ENCODE peak calls at places on chromosomes 13 and 19, in seven cellular contexts. M is psoas muscle, L is stomach, G is cardiac muscle cell, A is ovary, W is GM23338, R is hepatocyte. H is an unnamed sample.

GRCh38 chr13:36795463-36795862 is 23.6 kb upstream of the RFXAP start:
- DNase-seq in M (no peak), L (no peak), G (no peak), A (no peak), W (peak; percentile 91), R (no peak), H (no peak)

GRCh38 chr19:51637362-51637978 is 7.3 kb upstream of the SIGLEC5 start:
- DNase-seq in M (no peak), L (no peak), G (no peak), A (no peak), W (peak; percentile 59), R (no peak), H (no peak)

GRCh38 chr19:15372470-15372869 is 7.1 kb downstream of the AKAP8 start:
- DNase-seq in M (peak; percentile 14), L (no peak), G (no peak), A (no peak), W (no peak), R (no peak), H (no peak)

GRCh38 chr19:45782820-45783785 is 813 bp upstream of the DMPK start:
- DNase-seq in M (peak; percentile 94), L (no peak), G (peak; percentile 54), A (peak; percentile 72), W (no peak), R (no peak), H (peak; percentile 84)

GRCh38 chr13:37225414-37226047 is 120.1 kb upstream of the CSNK1A1L start:
- DNase-seq in M (no peak), L (no peak), G (no peak), A (no peak), W (no peak), R (no peak), H (no peak)

GRCh38 chr13:100533588-100534041 is 55.0 kb downstream of the GGACT start:
- DNase-seq in M (no peak), L (peak; percentile 77), G (no peak), A (no peak), W (no peak), R (no peak), H (no peak)

GRCh38 chr19:28961772-28962500 is 251.0 kb downstream of the UQCRFS1 start:
- DNase-seq in M (no peak), L (no peak), G (no peak), A (no peak), W (no peak), R (no peak), H (no peak)

GRCh38 chr13:51557875-51558604 is 26.2 kb upstream of the WDFY2 start:
- DNase-seq in M (no peak), L (no peak), G (no peak), A (no peak), W (no peak), R (no peak), H (no peak)

GRCh38 chr13:112725346-112726017 is 35.6 kb downstream of the ATP11A start:
- DNase-seq in M (peak; percentile 84), L (no peak), G (no peak), A (no peak), W (no peak), R (no peak), H (no peak)

GRCh38 chr13:104530741-104531140 is 1464.5 kb upstream of the SLC10A2 start:
- DNase-seq in M (no peak), L (no peak), G (no peak), A (no peak), W (no peak), R (no peak), H (no peak)

GRCh38 chr13:45196622-45197021 is 4.2 kb downstream of the KCTD4 start:
- DNase-seq in M (no peak), L (no peak), G (peak; percentile 40), A (no peak), W (no peak), R (no peak), H (no peak)

GRCh38 chr13:99993660-99994455 is 12.3 kb downstream of the ZIC2 start:
- DNase-seq in M (no peak), L (no peak), G (no peak), A (no peak), W (peak; percentile 31), R (no peak), H (no peak)

GRCh38 chr13:99123101-99124045 is 77.3 kb upstream of the UBAC2 start:
- DNase-seq in M (no peak), L (no peak), G (no peak), A (no peak), W (no peak), R (no peak), H (no peak)

GRCh38 chr19:1931445-1931844 is 9.5 kb upstream of the CSNK1G2 start:
- DNase-seq in M (no peak), L (no peak), G (no peak), A (no peak), W (no peak), R (no peak), H (no peak)

GRCh38 chr19:1933245-1933644 is 7.7 kb upstream of the CSNK1G2 start:
- DNase-seq in M (no peak), L (no peak), G (no peak), A (no peak), W (no peak), R (no peak), H (no peak)

GRCh38 chr19:1932395-1932794 is 8.6 kb upstream of the CSNK1G2 start:
- DNase-seq in M (no peak), L (no peak), G (no peak), A (no peak), W (no peak), R (no peak), H (no peak)

GRCh38 chr19:1925544-1925943 is 15.4 kb upstream of the CSNK1G2 start:
- DNase-seq in M (no peak), L (no peak), G (no peak), A (no peak), W (no peak), R (no peak), H (no peak)

GRCh38 chr19:1929051-1929742 is 11.8 kb upstream of the CSNK1G2 start:
- DNase-seq in M (peak; percentile 88), L (peak; percentile 88), G (peak; percentile 88), A (peak; percentile 78), W (peak; percentile 89), R (peak; percentile 91), H (peak; percentile 73)
- H3K4me1 ChIP-seq in M (peaks cover 5% of the 10 kb centered on the region), L (peaks cover 17% of the 10 kb centered on the region), G (peaks cover 3% of the 10 kb centered on the region), A (peaks cover 11% of the 10 kb centered on the region), W (peaks cover 5% of the 10 kb centered on the region), R (peaks cover 5% of the 10 kb centered on the region), H (peaks cover 10% of the 10 kb centered on the region)

GRCh38 chr13:28819046-28819747 is 942 bp upstream of the MTUS2 start:
- DNase-seq in M (no peak), L (no peak), G (peak; percentile 57), A (no peak), W (peak; percentile 73), R (peak; percentile 26), H (no peak)

GRCh38 chr13:28820099-28821051 is at the start of gene MTUS2:
- DNase-seq in M (no peak), L (no peak), G (peak; percentile 44), A (no peak), W (peak; percentile 85), R (peak; percentile 61), H (no peak)

GRCh38 chr13:28817204-28817603 is 2.9 kb upstream of the MTUS2 start:
- DNase-seq in M (no peak), L (no peak), G (peak; percentile 55), A (no peak), W (peak; percentile 56), R (no peak), H (no peak)

GRCh38 chr13:28822161-28822560 is 2.0 kb downstream of the MTUS2 start:
- DNase-seq in M (no peak), L (no peak), G (no peak), A (no peak), W (no peak), R (no peak), H (no peak)

DNA sequence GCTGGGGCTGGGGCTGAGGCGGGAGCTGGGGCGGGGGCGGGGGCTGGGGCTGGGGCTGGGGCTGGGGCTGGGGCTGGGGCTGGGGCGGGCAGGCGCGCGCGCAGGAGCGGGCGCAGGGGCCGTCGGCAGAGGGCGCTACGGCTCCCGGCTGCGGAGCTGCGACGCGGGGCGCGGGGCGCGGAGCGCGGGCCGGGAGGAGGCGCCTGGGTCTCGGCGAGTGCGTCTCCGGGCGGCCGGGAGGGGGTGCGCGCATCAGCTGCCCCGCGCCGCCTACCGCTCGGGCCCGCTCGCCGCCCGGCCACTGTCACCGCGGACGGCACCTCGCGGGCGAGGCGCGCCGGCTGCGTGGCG is 416 bp upstream of the MTUS2 start:
- DNase-seq in M (no peak), L (peak; percentile 27), G (peak; percentile 86), A (no peak), W (peak; percentile 86), R (peak; percentile 86), H (peak; percentile 81)
- H3K4me3 ChIP-seq in M (no peak overlapping the region), L (peak overlapping the region; percentile 40), G (peak overlapping the region; percentile 43), A (no peak overlapping the region), W (peak overlapping the region; percentile 68), R (no peak overlapping the region), H (peak overlapping the region; percentile 8)

GRCh38 chr13:33249894-33250293 is 35.7 kb downstream of the STARD13 start:
- DNase-seq in M (no peak), L (no peak), G (no peak), A (no peak), W (no peak), R (no peak), H (no peak)

GRCh38 chr13:33249066-33249465 is 36.5 kb downstream of the STARD13 start:
- DNase-seq in M (no peak), L (no peak), G (no peak), A (no peak), W (no peak), R (no peak), H (no peak)

GRCh38 chr13:33250594-33250993 is 35.0 kb downstream of the STARD13 start:
- DNase-seq in M (no peak), L (no peak), G (no peak), A (no peak), W (no peak), R (no peak), H (no peak)

GRCh38 chr13:33251131-33251629 is 34.4 kb downstream of the STARD13 start:
- DNase-seq in M (no peak), L (no peak), G (no peak), A (no peak), W (no peak), R (peak; percentile 28), H (no peak)

GRCh38 chr13:33252103-33252502 is 33.5 kb downstream of the STARD13 start:
- DNase-seq in M (no peak), L (no peak), G (peak; percentile 89), A (no peak), W (no peak), R (no peak), H (peak; percentile 84)
- H3K27ac ChIP-seq in M (no peak overlapping the region), L (peak overlapping the region; percentile 60), G (peak overlapping the region; percentile 52), A (no peak overlapping the region), W (no peak overlapping the region), R (no peak overlapping the region), H (peak overlapping the region; percentile 84)

GRCh38 chr19:23505738-23506137 is 110.5 kb upstream of the ZNF91 start:
- DNase-seq in M (no peak), L (no peak), G (no peak), A (no peak), W (no peak), R (no peak), H (no peak)

GRCh38 chr19:23515551-23515950 is 120.3 kb upstream of the ZNF91 start:
- DNase-seq in M (no peak), L (no peak), G (no peak), A (no peak), W (no peak), R (no peak), H (no peak)

GRCh38 chr19:23507441-23507840 is 112.2 kb upstream of the ZNF91 start:
- DNase-seq in M (no peak), L (no peak), G (no peak), A (no peak), W (peak; percentile 46), R (no peak), H (no peak)

GRCh38 chr19:23512151-23512925 is 117.1 kb upstream of the ZNF91 start:
- DNase-seq in M (no peak), L (no peak), G (no peak), A (no peak), W (no peak), R (no peak), H (no peak)

GRCh38 chr19:23509686-23510450 is 114.6 kb upstream of the ZNF91 start:
- DNase-seq in M (no peak), L (no peak), G (no peak), A (no peak), W (no peak), R (no peak), H (no peak)
- H3K4me1 ChIP-seq in M (no peaks in the 10 kb centered on the region), L (no peaks in the 10 kb centered on the region), G (no peaks in the 10 kb centered on the region), A (no peaks in the 10 kb centered on the region), W (no peaks in the 10 kb centered on the region), R (no peaks in the 10 kb centered on the region), H (no peaks in the 10 kb centered on the region)